ENCODE peak calls at places on chromosomes 7 and 10, in four cellular contexts. I is fibroblast of the aortic adventitia, N is WTC11, B is M059J. F is an unnamed sample.
A peak's percentile ranks its signal among the peaks of the same experiment; 100 is the strongest.

GRCh38 chr7:18202315-18203045 is 174.8 kb upstream of the PRPS1L1 start:
- DNase-seq in B (no peak), N (no peak), I (no peak), F (no peak)

GRCh38 chr7:111184960-111185359 is 94.0 kb downstream of the LRRN3 start:
- DNase-seq in I (no peak), B (no peak), N (no peak), F (no peak)

GRCh38 chr7:114930107-114930521 is 8.2 kb downstream of the MDFIC start:
- DNase-seq in I (no peak), B (no peak), N (no peak), F (peak; percentile 59)

GRCh38 chr7:140525741-140526140 is 46.4 kb upstream of the MKRN1 start:
- DNase-seq in N (no peak), I (peak; percentile 40), B (peak; percentile 19), F (peak; percentile 39)

GRCh38 chr10:119457966-119458766 is 84.4 kb downstream of the RGS10 start:
- DNase-seq in N (no peak), I (no peak), B (no peak), F (no peak)

GRCh38 chr10:71268247-71268691 is 50.8 kb upstream of the SLC29A3 start:
- DNase-seq in N (peak; percentile 48), B (no peak), I (peak; percentile 67), F (peak; percentile 49)

GRCh38 chr10:101066146-101066889 is 4.5 kb downstream of the KAZALD1 start:
- DNase-seq in N (peak; percentile 59), I (peak; percentile 79), B (peak; percentile 83), F (peak; percentile 76)

GRCh38 chr10:114779803-114780609 is 41.6 kb upstream of the FHIP2A start:
- DNase-seq in N (no peak), I (peak; percentile 94), B (peak; percentile 96), F (peak; percentile 85)

GRCh38 chr7:18341756-18342155 is 153.8 kb upstream of the HDAC9 start:
- DNase-seq in B (no peak), I (no peak), N (no peak), F (no peak)

F was measured in fibroblast of mammary gland.